ENCODE peak calls at places on chromosome 14, in six cellular contexts. One of them, this sample, is unnamed.

GRCh38 chr14:81523016-81523415 is 10.6 kb downstream of the SEL1L start:
- DNase-seq in transverse colon: no peak
- DNase-seq in M059J: no peak
- DNase-seq in dermis microvascular lymphatic vessel endothelial cell: no peak
- DNase-seq in A549: no peak
- DNase-seq in mucosa of gallbladder: no peak
- DNase-seq in this sample: no peak

GRCh38 chr14:35435177-35435576 is 30.6 kb upstream of the NFKBIA start:
- DNase-seq in dermis microvascular lymphatic vessel endothelial cell: no peak
- DNase-seq in mucosa of gallbladder: no peak
- DNase-seq in M059J: peak; percentile 63
- DNase-seq in transverse colon: no peak
- DNase-seq in A549: no peak
- DNase-seq in this sample: no peak

GRCh38 chr14:48983355-48983888 is 602.8 kb downstream of the RPS29 start:
- DNase-seq in A549: no peak
- DNase-seq in M059J: no peak
- DNase-seq in transverse colon: no peak
- DNase-seq in dermis microvascular lymphatic vessel endothelial cell: no peak
- DNase-seq in mucosa of gallbladder: no peak
- DNase-seq in this sample: no peak

GRCh38 chr14:59332727-59333126 is 132.5 kb downstream of the GPR135 start:
- DNase-seq in mucosa of gallbladder: no peak
- DNase-seq in A549: peak; percentile 41
- DNase-seq in dermis microvascular lymphatic vessel endothelial cell: no peak
- DNase-seq in transverse colon: no peak
- DNase-seq in M059J: peak; percentile 75
- DNase-seq in this sample: peak; percentile 75

GRCh38 chr14:106665814-106666213 is 1139.4 kb downstream of the TMEM121 start:
- DNase-seq in A549: no peak
- DNase-seq in transverse colon: no peak
- DNase-seq in dermis microvascular lymphatic vessel endothelial cell: no peak
- DNase-seq in mucosa of gallbladder: no peak
- DNase-seq in M059J: no peak
- DNase-seq in this sample: no peak

GRCh38 chr14:83533734-83534133 is 1996.2 kb upstream of the FLRT2 start:
- DNase-seq in transverse colon: no peak
- DNase-seq in dermis microvascular lymphatic vessel endothelial cell: no peak
- DNase-seq in M059J: no peak
- DNase-seq in mucosa of gallbladder: no peak
- DNase-seq in A549: no peak
- DNase-seq in this sample: no peak

GRCh38 chr14:68691031-68691864 is 101.6 kb downstream of the ZFP36L1 start:
- DNase-seq in M059J: no peak
- DNase-seq in A549: no peak
- DNase-seq in mucosa of gallbladder: no peak
- DNase-seq in transverse colon: no peak
- DNase-seq in dermis microvascular lymphatic vessel endothelial cell: no peak
- DNase-seq in this sample: peak; percentile 46

GRCh38 chr14:97978336-97978735 is 1181.2 kb downstream of the VRK1 start:
- DNase-seq in mucosa of gallbladder: peak; percentile 86
- DNase-seq in A549: peak; percentile 42
- DNase-seq in M059J: peak; percentile 19
- DNase-seq in transverse colon: peak; percentile 78
- DNase-seq in dermis microvascular lymphatic vessel endothelial cell: no peak
- DNase-seq in this sample: peak; percentile 90

GRCh38 chr14:76509291-76509690 is 133.4 kb downstream of the ESRRB start:
- DNase-seq in M059J: no peak
- DNase-seq in dermis microvascular lymphatic vessel endothelial cell: no peak
- DNase-seq in mucosa of gallbladder: no peak
- DNase-seq in A549: peak; percentile 10
- DNase-seq in transverse colon: no peak
- DNase-seq in this sample: no peak

GRCh38 chr14:68762944-68763831 is 29.7 kb downstream of the ZFP36L1 start:
- DNase-seq in M059J: no peak
- DNase-seq in transverse colon: no peak
- DNase-seq in dermis microvascular lymphatic vessel endothelial cell: no peak
- DNase-seq in mucosa of gallbladder: peak; percentile 53
- DNase-seq in A549: no peak
- DNase-seq in this sample: peak; percentile 41

GRCh38 chr14:24057867-24058259 is 6.1 kb downstream of the CARMIL3 start:
- DNase-seq in transverse colon: no peak
- DNase-seq in M059J: no peak
- DNase-seq in dermis microvascular lymphatic vessel endothelial cell: no peak
- DNase-seq in A549: no peak
- DNase-seq in mucosa of gallbladder: no peak
- DNase-seq in this sample: no peak

GRCh38 chr14:62455446-62455845 is 589.8 kb downstream of the KCNH5 start:
- DNase-seq in mucosa of gallbladder: no peak
- DNase-seq in M059J: no peak
- DNase-seq in dermis microvascular lymphatic vessel endothelial cell: no peak
- DNase-seq in transverse colon: no peak
- DNase-seq in A549: no peak
- DNase-seq in this sample: no peak

GRCh38 chr14:91416744-91417133 is 881 bp downstream of the CCDC88C start:
- DNase-seq in M059J: no peak
- DNase-seq in A549: no peak
- DNase-seq in dermis microvascular lymphatic vessel endothelial cell: no peak
- DNase-seq in mucosa of gallbladder: no peak
- DNase-seq in transverse colon: peak; percentile 52
- DNase-seq in this sample: no peak

GRCh38 chr14:66036598-66036997 is 449.6 kb upstream of the CCDC196 start:
- DNase-seq in mucosa of gallbladder: no peak
- DNase-seq in dermis microvascular lymphatic vessel endothelial cell: no peak
- DNase-seq in A549: no peak
- DNase-seq in M059J: no peak
- DNase-seq in transverse colon: no peak
- DNase-seq in this sample: no peak

GRCh38 chr14:93736378-93737014 is 51.8 kb downstream of the PRIMA1 start:
- DNase-seq in A549: peak; percentile 13
- DNase-seq in mucosa of gallbladder: no peak
- DNase-seq in transverse colon: no peak
- DNase-seq in dermis microvascular lymphatic vessel endothelial cell: no peak
- DNase-seq in M059J: no peak
- DNase-seq in this sample: no peak

GRCh38 chr14:58280954-58281787 is 17.2 kb upstream of the ARID4A start:
- DNase-seq in M059J: peak; percentile 98
- DNase-seq in transverse colon: peak; percentile 44
- DNase-seq in mucosa of gallbladder: peak; percentile 71
- DNase-seq in A549: peak; percentile 72
- DNase-seq in dermis microvascular lymphatic vessel endothelial cell: peak; percentile 51
- DNase-seq in this sample: peak; percentile 91

GRCh38 chr14:92600318-92601053 is 86.9 kb downstream of the RIN3 start:
- DNase-seq in M059J: peak; percentile 85
- DNase-seq in mucosa of gallbladder: no peak
- DNase-seq in A549: peak; percentile 77
- DNase-seq in dermis microvascular lymphatic vessel endothelial cell: no peak
- DNase-seq in transverse colon: no peak
- DNase-seq in this sample: no peak

GRCh38 chr14:56207626-56208297 is 89.6 kb downstream of the PELI2 start:
- DNase-seq in transverse colon: peak; percentile 33
- DNase-seq in dermis microvascular lymphatic vessel endothelial cell: no peak
- DNase-seq in A549: no peak
- DNase-seq in M059J: peak; percentile 21
- DNase-seq in mucosa of gallbladder: no peak
- DNase-seq in this sample: no peak

GRCh38 chr14:95609398-95609990 is 74.6 kb downstream of the GLRX5 start:
- DNase-seq in A549: peak; percentile 53
- DNase-seq in dermis microvascular lymphatic vessel endothelial cell: peak; percentile 21
- DNase-seq in mucosa of gallbladder: peak; percentile 33
- DNase-seq in M059J: peak; percentile 21
- DNase-seq in transverse colon: no peak
- DNase-seq in this sample: peak; percentile 41

GRCh38 chr14:22552827-22553076 is 36.3 kb downstream of the DAD1 start:
- DNase-seq in M059J: no peak
- DNase-seq in dermis microvascular lymphatic vessel endothelial cell: no peak
- DNase-seq in transverse colon: no peak
- DNase-seq in A549: no peak
- DNase-seq in mucosa of gallbladder: no peak
- DNase-seq in this sample: no peak

GRCh38 chr14:77189479-77189878 is 7.9 kb downstream of the TMEM63C start:
- DNase-seq in M059J: no peak
- DNase-seq in dermis microvascular lymphatic vessel endothelial cell: no peak
- DNase-seq in transverse colon: no peak
- DNase-seq in mucosa of gallbladder: no peak
- DNase-seq in A549: no peak
- DNase-seq in this sample: no peak

GRCh38 chr14:94942601-94943000 is 172.7 kb upstream of the GSC start:
- DNase-seq in M059J: no peak
- DNase-seq in A549: no peak
- DNase-seq in dermis microvascular lymphatic vessel endothelial cell: no peak
- DNase-seq in mucosa of gallbladder: no peak
- DNase-seq in transverse colon: no peak
- DNase-seq in this sample: no peak

GRCh38 chr14:94857985-94858384 is 88.1 kb upstream of the GSC start:
- DNase-seq in M059J: no peak
- DNase-seq in A549: no peak
- DNase-seq in mucosa of gallbladder: no peak
- DNase-seq in transverse colon: no peak
- DNase-seq in dermis microvascular lymphatic vessel endothelial cell: no peak
- DNase-seq in this sample: no peak

This sample was measured in astrocyte of the hippocampus.